ENCODE peak calls at places on chromosome 12, in six cellular contexts. F is myocyte; Q is heart left ventricle; U is effector CD8-positive, alpha-beta T cell; Z is chondrocyte; Y is kidney epithelial cell. X is an unnamed sample.

GRCh38 chr12:43309845-43310405 is 242.1 kb downstream of the ADAMTS20 start:
- DNase-seq in F (peak; percentile 76), Q (no peak), U (no peak), Z (no peak), Y (no peak), X (no peak)

GRCh38 chr12:96239711-96240234 is 45.6 kb downstream of the ELK3 start:
- DNase-seq in F (no peak), Q (peak; percentile 80), U (no peak), Z (no peak), Y (no peak), X (no peak)

GRCh38 chr12:124829008-124829707 is 34.5 kb downstream of the SCARB1 start:
- DNase-seq in F (peak; percentile 18), Q (no peak), U (no peak), Z (no peak), Y (peak; percentile 75), X (peak; percentile 77)

GRCh38 chr12:61504396-61505115 is 755.6 kb upstream of the USP15 start:
- DNase-seq in F (no peak), Q (no peak), U (no peak), Z (no peak), Y (no peak), X (no peak)

GRCh38 chr12:28164644-28165313 is 25.5 kb upstream of the CCDC91 start:
- DNase-seq in F (no peak), Q (no peak), U (no peak), Z (no peak), Y (peak; percentile 55), X (no peak)

GRCh38 chr12:1115471-1116242 is 124.6 kb downstream of the ERC1 start:
- DNase-seq in F (peak; percentile 19), Q (no peak), U (no peak), Z (no peak), Y (no peak), X (peak; percentile 49)

GRCh38 chr12:54028324-54029201 is at the start of gene HOXC6:
- DNase-seq in F (peak; percentile 80), Q (no peak), U (no peak), Z (no peak), Y (no peak), X (peak; percentile 60)

GRCh38 chr12:132596016-132596415 is 14.4 kb downstream of the LRCOL1 start:
- DNase-seq in F (peak; percentile 13), Q (no peak), U (no peak), Z (no peak), Y (no peak), X (peak; percentile 37)

GRCh38 chr12:60209521-60209920 is 613.7 kb downstream of the SLC16A7 start:
- DNase-seq in F (no peak), Q (no peak), U (no peak), Z (no peak), Y (no peak), X (no peak)

GRCh38 chr12:18861287-18861858 is 123.5 kb downstream of the CAPZA3 start:
- DNase-seq in F (peak; percentile 18), Q (no peak), U (no peak), Z (no peak), Y (no peak), X (peak; percentile 63)

GRCh38 chr12:71472441-71472911 is 32.9 kb downstream of the LGR5 start:
- DNase-seq in F (no peak), Q (no peak), U (no peak), Z (no peak), Y (no peak), X (no peak)

GRCh38 chr12:22729898-22730443 is 105.0 kb downstream of the ETNK1 start:
- DNase-seq in F (peak; percentile 78), Q (no peak), U (no peak), Z (no peak), Y (peak; percentile 67), X (no peak)

GRCh38 chr12:31220633-31221565 is 105.1 kb downstream of the SINHCAF start:
- DNase-seq in F (no peak), Q (no peak), U (no peak), Z (no peak), Y (no peak), X (no peak)

GRCh38 chr12:72006766-72007165 is 68.1 kb downstream of the TPH2 start:
- DNase-seq in F (no peak), Q (no peak), U (no peak), Z (no peak), Y (no peak), X (no peak)

GRCh38 chr12:108587826-108588225 is 10.1 kb downstream of the TMEM119 start:
- DNase-seq in F (peak; percentile 43), Q (no peak), U (no peak), Z (no peak), Y (no peak), X (no peak)

GRCh38 chr12:89051065-89051677 is 301.1 kb downstream of the DUSP6 start:
- DNase-seq in F (peak; percentile 81), Q (peak; percentile 22), U (no peak), Z (no peak), Y (peak; percentile 31), X (peak; percentile 73)

GRCh38 chr12:53998174-53998899 is 1.6 kb upstream of the HOXC9 start:
- DNase-seq in F (no peak), Q (no peak), U (no peak), Z (no peak), Y (no peak), X (no peak)

GRCh38 chr12:96811083-96811482 is 96.0 kb upstream of the NEDD1 start:
- DNase-seq in F (peak; percentile 25), Q (no peak), U (no peak), Z (no peak), Y (peak; percentile 68), X (peak; percentile 83)

GRCh38 chr12:85155791-85156190 is 119.6 kb downstream of the LRRIQ1 start:
- DNase-seq in F (peak; percentile 10), Q (no peak), U (no peak), Z (no peak), Y (no peak), X (peak; percentile 61)

GRCh38 chr12:56591111-56591510 is 39.0 kb downstream of the BAZ2A start:
- DNase-seq in F (peak; percentile 32), Q (no peak), U (no peak), Z (no peak), Y (no peak), X (no peak)

GRCh38 chr12:7695159-7695930 is at the start of gene GDF3:
- DNase-seq in F (no peak), Q (peak; percentile 36), U (no peak), Z (no peak), Y (no peak), X (no peak)